ENCODE peak calls at places on chromosomes 3 and 15, in four cellular contexts. One of them, this sample, is unnamed.

GRCh38 chr3:10459954-10460754 is 45.2 kb downstream of the ATP2B2 start:
- DNase-seq in GM13976: peak
- DNase-seq in BE2C: no peak
- DNase-seq in transverse colon: peak
- DNase-seq in this sample: peak

GRCh38 chr15:25803541-25803940 is 59.6 kb downstream of the ATP10A start:
- DNase-seq in GM13976: no peak
- DNase-seq in BE2C: no peak
- DNase-seq in transverse colon: no peak
- DNase-seq in this sample: no peak

GRCh38 chr15:77563768-77564167 is 68.9 kb downstream of the LINGO1 start:
- DNase-seq in GM13976: no peak
- DNase-seq in BE2C: no peak
- DNase-seq in transverse colon: no peak
- DNase-seq in this sample: no peak

GRCh38 chr15:75112278-75112847 is 89.0 kb downstream of the PPCDC start:
- DNase-seq in GM13976: no peak
- DNase-seq in BE2C: no peak
- DNase-seq in transverse colon: no peak
- DNase-seq in this sample: no peak

GRCh38 chr3:58899159-58899952 is 150.5 kb downstream of the CFAP20DC start:
- DNase-seq in GM13976: peak
- DNase-seq in BE2C: peak
- DNase-seq in transverse colon: peak
- DNase-seq in this sample: peak

GRCh38 chr15:72948662-72949061 is 103.6 kb upstream of the NEO1 start:
- DNase-seq in GM13976: no peak
- DNase-seq in BE2C: no peak
- DNase-seq in transverse colon: no peak
- DNase-seq in this sample: no peak

GRCh38 chr3:30440880-30441279 is 165.5 kb upstream of the TGFBR2 start:
- DNase-seq in GM13976: no peak
- DNase-seq in BE2C: no peak
- DNase-seq in transverse colon: peak
- DNase-seq in this sample: no peak

GRCh38 chr15:30992465-30992864 is 1.0 kb upstream of the MTMR10 start:
- DNase-seq in GM13976: no peak
- DNase-seq in BE2C: no peak
- DNase-seq in transverse colon: no peak
- DNase-seq in this sample: no peak

GRCh38 chr3:81437683-81438082 is 323.8 kb downstream of the GBE1 start:
- DNase-seq in GM13976: no peak
- DNase-seq in BE2C: peak
- DNase-seq in transverse colon: no peak
- DNase-seq in this sample: no peak

GRCh38 chr3:183591881-183592521 is 36.5 kb upstream of the KLHL6 start:
- DNase-seq in GM13976: peak
- DNase-seq in BE2C: no peak
- DNase-seq in transverse colon: no peak
- DNase-seq in this sample: peak
- TF ChIP-seq CTCF in GM13976: peak
- TF ChIP-seq CTCF in BE2C: peak
- TF ChIP-seq CTCF in transverse colon: no peak
- TF ChIP-seq CTCF in this sample: peak

GRCh38 chr3:126365351-126366274 is 8.4 kb upstream of the KLF15 start:
- DNase-seq in GM13976: no peak
- DNase-seq in BE2C: no peak
- DNase-seq in transverse colon: peak
- DNase-seq in this sample: no peak
- TF ChIP-seq CTCF in GM13976: no peak
- TF ChIP-seq CTCF in BE2C: no peak
- TF ChIP-seq CTCF in transverse colon: no peak
- TF ChIP-seq CTCF in this sample: no peak

DNA sequence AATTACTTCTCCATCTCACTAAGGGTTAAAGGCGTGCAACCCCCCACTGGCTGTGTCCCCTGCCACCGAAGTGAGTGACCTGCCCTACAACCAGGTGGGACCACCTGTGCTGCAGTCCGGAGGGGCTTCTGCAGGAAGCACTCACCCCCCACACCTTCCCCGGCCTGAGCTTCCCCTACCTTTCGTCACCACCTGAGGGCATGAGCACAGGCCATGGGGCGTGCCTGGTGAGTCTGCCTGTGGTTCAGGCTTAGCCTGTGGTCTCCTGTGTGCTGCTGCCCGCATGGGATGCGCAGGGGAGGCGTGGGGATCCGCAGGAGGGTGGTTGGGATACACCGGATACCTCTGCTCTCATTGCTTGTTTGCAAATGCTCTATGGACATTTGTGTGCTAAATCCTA is 46.0 kb downstream of the KLHL25 start:
- DNase-seq in GM13976: no peak
- DNase-seq in BE2C: no peak
- DNase-seq in transverse colon: no peak
- DNase-seq in this sample: no peak
- TF ChIP-seq CTCF in GM13976: no peak
- TF ChIP-seq CTCF in BE2C: peak
- TF ChIP-seq CTCF in transverse colon: no peak
- TF ChIP-seq CTCF in this sample: no peak

GRCh38 chr15:63337046-63337445 is 44.6 kb downstream of the CA12 start:
- DNase-seq in GM13976: no peak
- DNase-seq in BE2C: no peak
- DNase-seq in transverse colon: no peak
- DNase-seq in this sample: no peak
- TF ChIP-seq CTCF in GM13976: no peak
- TF ChIP-seq CTCF in BE2C: no peak
- TF ChIP-seq CTCF in transverse colon: no peak
- TF ChIP-seq CTCF in this sample: no peak

DNA sequence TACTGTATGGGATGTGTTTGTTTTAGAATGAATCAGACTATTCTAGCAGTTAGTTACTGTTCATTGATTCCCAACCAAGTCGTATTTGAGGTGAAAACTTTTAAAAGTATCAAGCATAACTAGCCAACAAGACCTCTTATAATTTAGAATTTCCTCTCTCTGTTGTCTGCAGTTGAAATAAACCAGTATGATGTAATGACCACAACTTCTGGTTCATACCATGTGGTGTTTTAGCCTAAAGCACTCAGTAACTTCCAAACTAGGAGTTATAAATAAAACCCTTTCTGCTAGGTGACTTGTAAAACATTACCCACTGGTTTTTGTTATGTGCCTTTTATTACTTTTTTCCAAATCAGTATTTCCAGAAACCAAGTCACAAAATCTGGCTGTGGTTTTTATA is 19.8 kb upstream of the P2RY12 start:
- DNase-seq in GM13976: peak
- DNase-seq in BE2C: no peak
- DNase-seq in transverse colon: no peak
- DNase-seq in this sample: peak
- TF ChIP-seq CTCF in GM13976: no peak
- TF ChIP-seq CTCF in BE2C: no peak
- TF ChIP-seq CTCF in transverse colon: no peak
- TF ChIP-seq CTCF in this sample: no peak

GRCh38 chr3:189053327-189053726 is 118.4 kb upstream of the TPRG1 start:
- DNase-seq in GM13976: no peak
- DNase-seq in BE2C: no peak
- DNase-seq in transverse colon: no peak
- DNase-seq in this sample: no peak

GRCh38 chr3:189049458-189050231 is 122.1 kb upstream of the TPRG1 start:
- DNase-seq in GM13976: no peak
- DNase-seq in BE2C: no peak
- DNase-seq in transverse colon: no peak
- DNase-seq in this sample: no peak
- TF ChIP-seq CTCF in GM13976: peak
- TF ChIP-seq CTCF in BE2C: no peak
- TF ChIP-seq CTCF in transverse colon: no peak
- TF ChIP-seq CTCF in this sample: no peak

GRCh38 chr3:150388468-150389418 is 19.4 kb upstream of the TSC22D2 start:
- DNase-seq in GM13976: no peak
- DNase-seq in BE2C: no peak
- DNase-seq in transverse colon: no peak
- DNase-seq in this sample: no peak

GRCh38 chr3:150391200-150391599 is 16.9 kb upstream of the TSC22D2 start:
- DNase-seq in GM13976: no peak
- DNase-seq in BE2C: no peak
- DNase-seq in transverse colon: no peak
- DNase-seq in this sample: no peak

GRCh38 chr3:150384517-150385212 is 23.4 kb upstream of the TSC22D2 start:
- DNase-seq in GM13976: peak
- DNase-seq in BE2C: no peak
- DNase-seq in transverse colon: peak
- DNase-seq in this sample: peak

DNA sequence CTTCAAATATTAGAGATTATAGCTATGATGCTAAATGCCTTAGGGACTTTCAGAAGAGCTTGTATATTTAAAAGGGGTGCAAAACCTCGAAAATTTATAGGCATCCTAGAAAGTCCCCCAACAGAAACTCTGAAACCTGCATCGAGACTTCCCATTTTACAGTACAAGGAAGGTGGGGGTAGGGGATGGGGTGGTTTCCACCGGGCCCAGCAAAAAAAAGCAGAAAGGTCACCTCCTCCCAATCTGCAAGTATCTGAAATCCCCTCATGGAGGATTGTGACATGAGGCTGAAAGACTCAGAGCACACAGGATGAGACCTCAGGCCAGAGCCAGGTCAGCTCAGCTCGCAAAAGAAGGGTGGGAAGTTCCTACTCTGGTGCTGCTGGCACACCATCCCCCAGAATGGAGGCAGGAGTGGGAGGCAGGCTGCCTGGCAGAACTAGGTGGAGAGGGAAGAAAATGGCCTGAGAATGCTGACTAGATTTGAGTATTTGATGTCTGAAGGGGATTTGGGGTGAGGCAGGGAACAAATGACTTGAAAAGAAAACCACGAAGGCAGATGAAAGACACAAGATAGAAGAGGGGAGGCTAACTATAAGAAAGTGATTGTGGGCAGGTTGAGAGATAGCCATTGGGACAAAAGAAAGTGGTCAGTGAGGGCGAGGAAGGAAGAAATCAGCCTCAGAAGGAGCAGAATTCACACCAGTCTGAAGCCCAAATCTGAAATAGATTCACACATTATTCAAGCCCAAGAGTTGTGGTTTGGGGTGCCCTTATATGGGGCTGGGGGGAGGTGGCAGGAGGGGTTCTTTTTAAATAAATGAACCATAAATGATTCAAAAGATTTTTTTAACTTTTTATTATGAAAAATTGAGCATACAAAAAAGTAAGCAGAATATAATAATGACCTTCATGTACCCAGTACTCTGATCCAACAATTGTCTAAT is 22.5 kb upstream of the TSC22D2 start:
- DNase-seq in GM13976: peak
- DNase-seq in BE2C: no peak
- DNase-seq in transverse colon: no peak
- DNase-seq in this sample: peak
- TF ChIP-seq CTCF in GM13976: no peak
- TF ChIP-seq CTCF in BE2C: no peak
- TF ChIP-seq CTCF in transverse colon: no peak
- TF ChIP-seq CTCF in this sample: no peak

GRCh38 chr3:126703512-126704493 is at the start of gene CHCHD6:
- DNase-seq in GM13976: peak
- DNase-seq in BE2C: peak
- DNase-seq in transverse colon: peak
- DNase-seq in this sample: peak
- TF ChIP-seq CTCF in GM13976: no peak
- TF ChIP-seq CTCF in BE2C: peak
- TF ChIP-seq CTCF in transverse colon: no peak
- TF ChIP-seq CTCF in this sample: no peak

GRCh38 chr3:71510485-71510884 is 73.0 kb downstream of the FOXP1 start:
- DNase-seq in GM13976: no peak
- DNase-seq in BE2C: no peak
- DNase-seq in transverse colon: no peak
- DNase-seq in this sample: no peak
- TF ChIP-seq CTCF in GM13976: no peak
- TF ChIP-seq CTCF in BE2C: no peak
- TF ChIP-seq CTCF in transverse colon: no peak
- TF ChIP-seq CTCF in this sample: no peak

GRCh38 chr3:173221010-173221409 is 80.0 kb upstream of the SPATA16 start:
- DNase-seq in GM13976: no peak
- DNase-seq in BE2C: no peak
- DNase-seq in transverse colon: no peak
- DNase-seq in this sample: no peak
- TF ChIP-seq CTCF in GM13976: no peak
- TF ChIP-seq CTCF in BE2C: peak
- TF ChIP-seq CTCF in transverse colon: no peak
- TF ChIP-seq CTCF in this sample: no peak